ENCODE peak calls at places on chromosomes 5 and 9, in nine cellular contexts. P is neural crest cell; K is cardiac fibroblast; Z is glomerular endothelial cell; T is ovary; R is activated naive CD4-positive, alpha-beta T cell treated with anti-CD3 and anti-CD28 coated beads, Interleukin-2, amount 10 ng/mL, durations not matched to agents 7 days and 5 days; I is DMS153; V is germinal center; S is natural killer cell. L is an unnamed sample.

GRCh38 chr5:78472469-78473106 is 112.2 kb downstream of the SCAMP1 start:
- DNase-seq in P (no peak), K (peak), Z (no peak), T (no peak), R (no peak), I (no peak), V (no peak), S (no peak), L (no peak)

GRCh38 chr5:6269925-6270324 is 108.4 kb downstream of the MED10 start:
- DNase-seq in P (no peak), K (no peak), Z (no peak), T (no peak), R (no peak), I (no peak), V (no peak), S (no peak), L (no peak)

GRCh38 chr9:16553869-16554540 is 316.5 kb downstream of the BNC2 start:
- DNase-seq in P (no peak), K (peak), Z (no peak), T (no peak), R (no peak), I (no peak), V (no peak), S (no peak), L (no peak)

GRCh38 chr5:58849995-58850667 is 267.3 kb downstream of the RAB3C start:
- DNase-seq in P (peak), K (peak), Z (peak), T (no peak), R (no peak), I (no peak), V (peak), S (no peak), L (peak)

GRCh38 chr5:150583541-150584225 is 56.8 kb upstream of the SYNPO start:
- DNase-seq in P (no peak), K (no peak), Z (no peak), T (no peak), R (no peak), I (no peak), V (no peak), S (no peak), L (no peak)

GRCh38 chr5:14958196-14958595 is 86.6 kb upstream of the ANKH start:
- DNase-seq in P (no peak), K (peak), Z (no peak), T (no peak), R (no peak), I (no peak), V (no peak), S (no peak), L (no peak)

GRCh38 chr5:32098291-32098690 is 75.8 kb downstream of the GOLPH3 start:
- DNase-seq in P (no peak), K (no peak), Z (peak), T (no peak), R (no peak), I (no peak), V (no peak), S (no peak), L (no peak)

GRCh38 chr5:95884021-95884333 is 61.5 kb upstream of the GLRX start:
- DNase-seq in P (no peak), K (peak), Z (no peak), T (no peak), R (no peak), I (no peak), V (no peak), S (no peak), L (no peak)

GRCh38 chr5:160757194-160757593 is 94.8 kb downstream of the ATP10B start:
- DNase-seq in P (no peak), K (no peak), Z (no peak), T (no peak), R (no peak), I (no peak), V (no peak), S (no peak), L (no peak)

L was measured in DMS79.